ENCODE peak calls at places on chromosomes 6 and 20, in seven cellular contexts. Q is HepG2, T is spleen, P is ovary, X is stomach, K is body of pancreas, U is adrenal gland. I is an unnamed sample.

GRCh38 chr20:34922654-34923381 is 32.8 kb downstream of the GSS start:
- DNase-seq in P (peak), K (peak), T (no peak), X (peak), Q (peak), U (peak), I (no peak)

GRCh38 chr20:48098866-48099265 is 313.6 kb upstream of the SULF2 start:
- DNase-seq in U (no peak), P (no peak), T (no peak), X (no peak), Q (no peak), K (no peak), I (no peak)

GRCh38 chr6:143620461-143620860 is 57.3 kb upstream of the PHACTR2 start:
- DNase-seq in T (no peak), P (no peak), K (no peak), U (no peak), Q (no peak), X (no peak), I (no peak)

GRCh38 chr6:86856937-86857563 is 80.3 kb upstream of the HTR1E start:
- DNase-seq in P (peak), T (no peak), X (peak), K (peak), U (peak), Q (peak), I (no peak)

GRCh38 chr6:55497694-55498093 is 81.3 kb downstream of the HMGCLL1 start:
- DNase-seq in Q (no peak), U (no peak), P (no peak), X (no peak), K (no peak), T (no peak), I (no peak)

GRCh38 chr6:169933839-169934698 is 182.6 kb downstream of the ERMARD start:
- DNase-seq in U (peak), X (peak), P (peak), K (peak), T (no peak), Q (no peak), I (peak)

GRCh38 chr6:12418946-12419345 is 128.8 kb downstream of the EDN1 start:
- DNase-seq in K (no peak), T (no peak), U (no peak), X (no peak), Q (no peak), P (no peak), I (no peak)

GRCh38 chr20:59207742-59208357 is 44.2 kb downstream of the ZNF831 start:
- DNase-seq in Q (peak), K (peak), U (peak), X (peak), T (peak), P (no peak), I (no peak)

GRCh38 chr6:46993846-46994245 is 48.3 kb downstream of the ADGRF1 start:
- DNase-seq in X (no peak), U (no peak), K (no peak), T (no peak), Q (peak), P (no peak), I (no peak)

GRCh38 chr6:118789419-118789818 is 104.5 kb upstream of the ASF1A start:
- DNase-seq in K (no peak), Q (no peak), U (no peak), X (no peak), P (no peak), T (no peak), I (no peak)

GRCh38 chr20:50980071-50980681 is 21.6 kb downstream of the MOCS3 start:
- DNase-seq in K (no peak), U (peak), X (no peak), T (no peak), P (no peak), Q (peak), I (no peak)

GRCh38 chr6:124613050-124613449 is 349.2 kb upstream of the RNF217 start:
- DNase-seq in T (no peak), K (no peak), Q (no peak), U (no peak), X (no peak), P (no peak), I (no peak)

GRCh38 chr20:24045621-24046020 is 57.0 kb upstream of the GGTLC1 start:
- DNase-seq in K (no peak), X (no peak), T (no peak), P (no peak), U (no peak), Q (no peak), I (peak)

GRCh38 chr20:1764136-1765033 is 106.8 kb upstream of the SIRPG start:
- DNase-seq in P (peak), Q (peak), K (peak), U (peak), T (peak), X (peak), I (no peak)

GRCh38 chr6:82996156-82996555 is 69.5 kb downstream of the UBE3D start:
- DNase-seq in P (no peak), T (no peak), X (no peak), U (no peak), K (no peak), Q (no peak), I (no peak)

GRCh38 chr20:22729180-22729579 is 144.8 kb upstream of the FOXA2 start:
- DNase-seq in P (no peak), U (no peak), X (no peak), K (no peak), T (no peak), Q (no peak), I (no peak)

GRCh38 chr6:47478233-47479155 is 905 bp downstream of the CD2AP start:
- DNase-seq in X (no peak), U (no peak), K (peak), Q (peak), P (no peak), T (no peak), I (no peak)

GRCh38 chr6:1285589-1286340 is 26.1 kb upstream of the FOXQ1 start:
- DNase-seq in Q (no peak), T (no peak), X (no peak), P (no peak), U (no peak), K (peak), I (peak)

GRCh38 chr6:41577865-41578713 is 31.9 kb downstream of the FOXP4 start:
- DNase-seq in Q (peak), P (no peak), T (no peak), U (peak), K (peak), X (peak), I (no peak)

GRCh38 chr20:8082025-8082424 is 50.0 kb upstream of the PLCB1 start:
- DNase-seq in T (no peak), P (no peak), K (no peak), Q (peak), X (no peak), U (no peak), I (no peak)

GRCh38 chr20:44057698-44058675 is 129.0 kb downstream of the JPH2 start:
- DNase-seq in Q (no peak), T (no peak), P (no peak), K (no peak), U (no peak), X (no peak), I (no peak)

GRCh38 chr6:68834561-68834960 is 199.5 kb downstream of the ADGRB3 start:
- DNase-seq in T (no peak), U (no peak), K (no peak), P (no peak), X (no peak), Q (no peak), I (no peak)

GRCh38 chr6:1527098-1527497 is 82.6 kb upstream of the FOXC1 start:
- DNase-seq in P (peak), T (peak), X (no peak), K (peak), Q (no peak), U (peak), I (no peak)

DNA sequence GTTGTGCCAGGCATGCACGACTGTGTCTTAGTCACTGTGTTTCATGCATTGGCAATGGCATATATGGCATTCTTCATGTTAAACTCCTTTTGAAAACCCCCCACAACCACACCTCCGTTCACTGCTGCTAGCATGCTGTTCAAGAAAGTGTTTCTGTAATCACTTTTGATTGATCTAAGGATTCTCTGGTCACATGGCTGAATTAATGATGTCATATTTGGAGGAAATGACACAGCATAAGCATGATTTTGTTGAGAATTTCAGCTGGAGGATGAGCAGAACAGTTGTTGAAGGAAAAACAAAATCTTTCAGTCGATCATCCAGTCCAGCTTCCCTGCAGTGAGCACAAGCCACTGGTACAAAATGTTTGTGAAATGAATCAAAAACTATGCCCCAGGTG is 203.5 kb upstream of the ECI2 start:
- DNase-seq in K (no peak), P (no peak), U (no peak), Q (no peak), T (no peak), X (no peak), I (peak)
- TF ChIP-seq POLR2A in K (no peak), P (no peak), U (no peak), Q (no peak), T (no peak), X (no peak), I (no peak)

DNA sequence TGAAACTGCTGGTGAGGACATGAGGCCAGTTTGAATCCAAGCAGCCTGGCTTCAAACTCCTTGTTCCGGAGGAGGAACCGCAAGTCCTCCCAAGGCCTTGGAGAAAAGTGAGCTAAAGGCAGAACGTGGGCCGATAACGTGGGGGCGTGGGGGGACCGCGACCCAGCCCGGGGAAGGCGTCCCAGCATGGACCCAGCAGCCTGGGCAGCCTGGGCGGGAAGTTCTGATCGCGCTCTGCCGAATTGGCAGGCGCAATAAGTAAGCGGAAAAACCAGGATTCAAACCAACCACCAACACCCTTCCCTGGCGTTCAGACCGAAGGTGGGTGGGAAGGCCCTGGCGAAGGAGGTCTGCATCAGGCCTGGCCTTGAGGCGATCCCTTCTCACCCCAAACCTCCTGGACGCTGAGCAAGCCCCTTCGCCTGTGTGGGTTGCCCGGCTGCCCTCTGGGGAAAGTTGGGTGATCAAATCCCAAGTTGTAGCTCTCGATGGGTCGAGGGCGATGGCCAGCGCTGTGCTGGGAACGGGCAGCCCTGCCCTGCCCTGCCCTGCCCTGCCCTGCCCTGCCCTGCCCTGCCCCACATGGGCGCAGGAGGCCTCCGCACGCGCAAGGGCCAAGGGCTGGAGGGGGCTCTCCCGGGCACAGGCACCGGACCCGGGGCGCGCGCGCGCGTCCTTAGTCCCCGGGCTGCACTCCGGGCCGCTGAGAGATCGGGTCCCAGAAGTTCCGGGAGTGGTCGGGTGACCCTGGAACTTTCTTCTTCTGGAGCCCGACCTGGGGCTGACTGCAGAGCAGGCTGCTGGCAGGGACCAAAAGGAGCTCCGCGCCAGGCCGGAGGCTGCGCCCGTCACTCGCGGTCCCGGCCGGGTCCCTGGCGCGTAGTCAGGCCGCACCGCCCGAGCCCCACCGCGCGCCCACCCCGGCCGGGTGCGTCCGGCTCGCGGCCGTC is 644 bp upstream of the SLC22A3 start:
- DNase-seq in P (no peak), Q (no peak), T (no peak), X (no peak), U (peak), K (no peak), I (no peak)
- TF ChIP-seq POLR2A in P (no peak), Q (no peak), T (no peak), X (no peak), U (no peak), K (no peak), I (no peak)

GRCh38 chr6:30884521-30885480 is 482 bp downstream of the DDR1 start:
- DNase-seq in Q (no peak), T (peak), K (peak), U (peak), X (peak), P (peak), I (no peak)
- TF ChIP-seq POLR2A in Q (no peak), T (no peak), K (peak), U (peak), X (no peak), P (no peak), I (no peak)

GRCh38 chr6:43021270-43022047 is at the start of gene RRP36:
- DNase-seq in U (peak), X (peak), P (peak), Q (peak), K (peak), T (peak), I (peak)
- TF ChIP-seq POLR2A in U (peak), X (no peak), P (no peak), Q (peak), K (peak), T (no peak), I (no peak)

DNA sequence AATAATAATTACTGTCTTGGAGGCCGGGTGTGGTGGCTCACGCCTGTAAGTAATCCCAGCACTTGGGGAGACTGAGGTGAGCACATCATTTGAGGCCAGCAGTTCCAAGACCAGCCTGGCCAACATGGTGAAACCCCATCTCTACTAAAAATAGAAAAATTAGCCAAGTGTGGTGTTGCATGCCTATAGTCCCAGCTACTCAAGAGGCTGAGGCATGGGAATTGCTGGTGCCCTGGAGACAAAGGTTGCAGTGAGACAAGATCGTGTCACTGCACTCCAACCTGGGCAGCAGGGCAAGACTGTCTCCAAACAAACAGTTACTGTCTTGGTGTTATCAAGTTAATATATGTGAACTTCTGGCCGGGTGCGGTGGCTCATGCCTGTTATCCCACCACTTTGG is 4.9 kb downstream of the RRP36 start:
- DNase-seq in K (no peak), U (no peak), Q (no peak), X (no peak), P (no peak), T (no peak), I (no peak)
- TF ChIP-seq POLR2A in K (no peak), U (no peak), Q (no peak), X (no peak), P (no peak), T (no peak), I (no peak)

GRCh38 chr6:168734523-168734922 is 293.5 kb downstream of the SMOC2 start:
- DNase-seq in K (no peak), Q (no peak), X (no peak), P (no peak), T (no peak), U (no peak), I (peak)

GRCh38 chr6:168737481-168737880 is 296.5 kb downstream of the SMOC2 start:
- DNase-seq in K (no peak), T (no peak), Q (peak), U (no peak), X (no peak), P (no peak), I (peak)

GRCh38 chr6:168736039-168736438 is 295.1 kb downstream of the SMOC2 start:
- DNase-seq in U (no peak), T (no peak), P (no peak), Q (no peak), K (no peak), X (no peak), I (no peak)

GRCh38 chr6:168732676-168733075 is 291.7 kb downstream of the SMOC2 start:
- DNase-seq in Q (no peak), K (no peak), U (no peak), P (no peak), T (no peak), X (no peak), I (no peak)

DNA sequence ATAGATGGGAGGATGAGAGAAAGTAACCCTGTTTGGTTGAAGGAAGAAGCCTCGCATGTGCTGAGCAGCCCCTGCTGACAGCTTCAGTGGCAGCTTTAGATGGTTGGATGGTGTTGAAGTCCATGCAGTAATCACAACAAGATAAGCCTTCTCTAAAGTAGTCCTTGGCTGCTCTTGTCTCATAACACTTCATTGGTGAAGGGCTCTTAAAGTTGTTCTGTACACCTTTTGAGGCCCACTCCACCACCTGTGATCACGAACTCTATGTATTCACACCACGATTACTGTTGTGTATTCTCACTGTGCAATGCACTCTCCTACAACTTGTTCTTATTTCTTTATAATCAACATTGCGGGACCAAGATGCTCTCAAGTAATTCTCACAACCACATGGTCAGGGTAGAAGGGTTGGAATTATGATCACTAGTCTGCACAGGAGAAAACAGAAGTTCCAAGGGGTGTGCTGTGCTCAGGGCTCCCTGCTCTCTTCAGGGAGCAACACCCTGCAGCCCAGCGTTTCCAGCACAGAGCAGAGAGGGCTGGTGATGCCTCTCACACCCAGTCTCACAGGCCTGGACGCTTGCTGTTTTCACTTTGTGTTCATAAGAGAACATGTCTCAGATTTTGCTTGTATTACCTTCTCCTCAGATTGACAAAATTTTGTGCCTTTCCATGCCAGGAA is 294.4 kb downstream of the SMOC2 start:
- DNase-seq in T (no peak), K (no peak), Q (no peak), X (no peak), P (no peak), U (no peak), I (peak)
- TF ChIP-seq POLR2A in T (no peak), K (no peak), Q (no peak), X (no peak), P (no peak), U (no peak), I (no peak)

GRCh38 chr6:65000815-65001214 is 706.2 kb downstream of the EYS start:
- DNase-seq in U (no peak), K (no peak), X (no peak), P (no peak), Q (no peak), T (no peak), I (no peak)

GRCh38 chr6:64996301-64996700 is 710.7 kb downstream of the EYS start:
- DNase-seq in U (no peak), P (no peak), X (no peak), K (no peak), Q (no peak), T (no peak), I (no peak)

DNA sequence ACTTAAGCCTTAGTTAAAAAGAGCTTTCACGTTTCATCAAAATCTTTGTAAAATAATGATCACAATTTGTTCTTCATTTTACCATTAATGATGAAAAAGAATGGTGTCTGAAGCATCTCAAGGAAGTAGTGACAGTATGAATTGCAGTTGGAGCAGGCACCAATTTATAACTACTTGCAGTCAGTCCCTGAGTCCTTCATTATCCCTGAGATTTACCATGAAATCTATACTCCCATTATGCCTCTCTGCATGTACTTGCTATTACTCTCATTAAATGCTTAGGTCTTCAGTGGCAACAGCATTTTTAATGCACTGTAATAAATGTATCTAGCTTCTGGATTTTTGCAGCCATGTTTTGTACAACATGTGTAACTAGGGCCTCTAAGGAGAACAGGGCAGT is 708.9 kb downstream of the EYS start:
- DNase-seq in X (no peak), P (no peak), U (no peak), K (no peak), T (no peak), Q (no peak), I (no peak)
- TF ChIP-seq POLR2A in X (no peak), P (no peak), U (no peak), K (no peak), T (no peak), Q (no peak), I (no peak)

DNA sequence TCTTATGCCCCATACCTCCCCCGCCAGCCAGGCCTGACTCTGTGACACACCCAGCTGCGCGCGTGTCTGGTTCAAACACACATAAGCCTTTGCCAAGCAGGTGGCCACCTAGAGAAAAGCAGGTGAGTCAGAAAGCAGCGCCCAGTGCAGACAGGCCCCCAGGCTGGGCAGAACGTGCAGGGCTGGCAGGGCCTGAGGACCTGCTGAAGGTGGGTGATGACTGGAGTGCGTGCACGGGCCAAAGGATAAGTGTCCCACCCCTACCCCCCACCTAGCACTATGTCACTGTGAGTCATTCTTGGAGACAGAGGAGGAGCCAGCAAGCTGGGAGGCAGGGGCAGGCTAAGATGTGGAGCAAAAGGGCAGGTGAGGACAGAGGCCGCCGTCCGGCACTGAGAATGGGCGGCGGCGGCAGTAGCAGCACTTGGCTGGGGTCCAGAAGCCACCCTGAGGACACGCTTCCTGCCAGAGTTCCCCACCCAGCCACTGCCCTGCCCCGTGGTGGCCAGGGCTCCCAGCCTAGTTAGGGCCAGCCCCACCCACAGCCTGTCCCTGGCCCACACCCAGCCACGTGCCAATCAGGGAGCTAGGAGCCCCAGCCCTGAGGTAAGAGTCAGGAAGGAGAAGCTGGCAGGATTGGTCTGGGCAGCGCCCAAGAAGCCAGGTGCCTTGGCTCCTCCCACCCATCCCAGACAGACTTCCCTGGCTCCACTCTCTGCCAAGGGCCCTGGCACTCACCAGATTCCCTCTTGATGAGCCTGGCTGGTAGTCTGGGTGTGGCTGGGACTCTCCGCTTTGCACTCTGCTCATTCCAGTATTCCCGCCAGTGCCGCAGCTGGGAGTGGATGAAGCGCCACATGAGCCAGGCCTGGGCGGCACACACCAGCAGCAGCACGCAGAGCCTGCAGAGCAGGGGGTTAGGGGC is 72.7 kb downstream of the TRAM2 start:
- DNase-seq in U (peak), X (peak), P (peak), Q (no peak), T (peak), K (peak), I (no peak)
- TF ChIP-seq POLR2A in U (peak), X (no peak), P (no peak), Q (no peak), T (no peak), K (peak), I (no peak)

I was measured in esophagus muscularis mucosa.